ENCODE peak calls at places on chromosomes 1 and 21, in four cellular contexts. N is WTC11, Y is K562, R is HepG2. H is an unnamed sample.

GRCh38 chr1:4939266-4939665 is 284.9 kb downstream of the AJAP1 start:
- DNase-seq in N (no peak), Y (no peak), R (no peak), H (no peak)

GRCh38 chr1:57464756-57465155 is 40.9 kb upstream of the DAB1 start:
- DNase-seq in N (no peak), Y (no peak), R (peak), H (no peak)

GRCh38 chr1:155001438-155001687 is 1.2 kb upstream of the ZBTB7B start:
- DNase-seq in N (no peak), Y (no peak), R (no peak), H (no peak)

GRCh38 chr21:35779167-35779566 is 281.2 kb downstream of the SETD4 start:
- DNase-seq in N (no peak), Y (no peak), R (no peak), H (no peak)

GRCh38 chr1:67869233-67869632 is 36.0 kb upstream of the GNG12 start:
- DNase-seq in N (no peak), Y (no peak), R (no peak), H (no peak)

GRCh38 chr1:205782627-205783470 is 7.6 kb upstream of the RAB29 start:
- DNase-seq in N (no peak), Y (no peak), R (no peak), H (no peak)

GRCh38 chr1:204450461-204451257 is 39.0 kb upstream of the PPP1R15B start:
- DNase-seq in N (no peak), Y (peak), R (no peak), H (no peak)

GRCh38 chr21:43884012-43884860 is 19.2 kb downstream of the AGPAT3 start:
- DNase-seq in N (no peak), Y (peak), R (peak), H (no peak)

GRCh38 chr1:180863158-180863775 is 49.4 kb upstream of the KIAA1614 start:
- DNase-seq in N (no peak), Y (peak), R (peak), H (no peak)

GRCh38 chr1:225754940-225755635 is 22.5 kb upstream of the SRP9 start:
- DNase-seq in N (no peak), Y (no peak), R (peak), H (no peak)

GRCh38 chr1:43529206-43529731 is 1.4 kb upstream of the PTPRF start:
- DNase-seq in N (peak), Y (peak), R (peak), H (peak)

GRCh38 chr1:181128592-181129497 is 40.3 kb downstream of the IER5 start:
- DNase-seq in N (no peak), Y (peak), R (no peak), H (no peak)

GRCh38 chr21:28657576-28657975 is 335.1 kb downstream of the LTN1 start:
- DNase-seq in N (no peak), Y (no peak), R (no peak), H (no peak)

GRCh38 chr21:28663111-28663693 is 329.5 kb downstream of the LTN1 start:
- DNase-seq in N (no peak), Y (no peak), R (no peak), H (no peak)
- TF ChIP-seq ETV6 in N (no peak), Y (no peak), R (no peak), H (no peak)

GRCh38 chr1:104780470-104781078 is 1030.9 kb downstream of the AMY1C start:
- DNase-seq in N (no peak), Y (peak), R (peak), H (no peak)
- TF ChIP-seq ETV6 in N (no peak), Y (no peak), R (no peak), H (no peak)

GRCh38 chr1:27583479-27583878 is 20.5 kb downstream of the AHDC1 start:
- DNase-seq in N (no peak), Y (no peak), R (no peak), H (no peak)

GRCh38 chr1:27585684-27586083 is 18.3 kb downstream of the AHDC1 start:
- DNase-seq in N (no peak), Y (no peak), R (no peak), H (no peak)

GRCh38 chr1:27584453-27584852 is 19.5 kb downstream of the AHDC1 start:
- DNase-seq in N (no peak), Y (no peak), R (no peak), H (no peak)

GRCh38 chr1:27577504-27578188 is 26.3 kb downstream of the AHDC1 start:
- DNase-seq in N (no peak), Y (no peak), R (no peak), H (no peak)

GRCh38 chr1:27581823-27582243 is 22.1 kb downstream of the AHDC1 start:
- DNase-seq in N (no peak), Y (no peak), R (no peak), H (no peak)
- TF ChIP-seq ETV6 in N (no peak), Y (no peak), R (no peak), H (no peak)

GRCh38 chr1:2856076-2856390 is 54.5 kb upstream of the TTC34 start:
- DNase-seq in N (no peak), Y (no peak), R (no peak), H (no peak)
- TF ChIP-seq ETV6 in N (no peak), Y (no peak), R (no peak), H (no peak)

GRCh38 chr1:171140466-171140865 is 44.6 kb upstream of the FMO2 start:
- DNase-seq in N (no peak), Y (no peak), R (no peak), H (no peak)
- TF ChIP-seq ETV6 in N (no peak), Y (no peak), R (no peak), H (no peak)

GRCh38 chr1:230083053-230083452 is 16.0 kb downstream of the GALNT2 start:
- DNase-seq in N (no peak), Y (no peak), R (no peak), H (no peak)

GRCh38 chr1:230085178-230085515 is 18.1 kb downstream of the GALNT2 start:
- DNase-seq in N (no peak), Y (no peak), R (no peak), H (no peak)

GRCh38 chr1:230086152-230086551 is 19.1 kb downstream of the GALNT2 start:
- DNase-seq in N (no peak), Y (no peak), R (no peak), H (no peak)

GRCh38 chr1:230083746-230084407 is 16.8 kb downstream of the GALNT2 start:
- DNase-seq in N (no peak), Y (no peak), R (no peak), H (no peak)

GRCh38 chr1:230084408-230085177 is 17.6 kb downstream of the GALNT2 start:
- DNase-seq in N (no peak), Y (no peak), R (peak), H (no peak)
- TF ChIP-seq ETV6 in N (no peak), Y (no peak), R (no peak), H (no peak)

H was measured in GM12878.